ENCODE peak calls at places on chromosome 5, in five cellular contexts. H, E, D, T and K are unnamed samples.
A peak's percentile ranks its signal among the peaks of the same experiment; 100 is the strongest.

GRCh38 chr5:26553079-26553478 is 485.3 kb downstream of the CDH9 start:
- DNase-seq in H (no peak), E (no peak), D (no peak), T (no peak), K (no peak)

GRCh38 chr5:164497665-164498064 is 992.2 kb downstream of the MAT2B start:
- DNase-seq in H (no peak), E (no peak), D (no peak), T (no peak), K (no peak)

GRCh38 chr5:79984363-79984762 is 6.7 kb downstream of the MTX3 start:
- DNase-seq in H (no peak), E (no peak), D (no peak), T (no peak), K (no peak)

GRCh38 chr5:72464071-72464470 is 43.1 kb downstream of the ZNF366 start:
- DNase-seq in H (no peak), E (no peak), D (no peak), T (no peak), K (no peak)

GRCh38 chr5:129899454-129899853 is 4.8 kb upstream of the CHSY3 start:
- DNase-seq in H (no peak), E (no peak), D (no peak), T (no peak), K (no peak)

GRCh38 chr5:33321026-33321425 is 119.7 kb upstream of the TARS1 start:
- DNase-seq in H (no peak), E (no peak), D (no peak), T (no peak), K (no peak)

GRCh38 chr5:151886741-151887261 is 37.9 kb downstream of the GLRA1 start:
- DNase-seq in H (no peak), E (no peak), D (no peak), T (no peak), K (no peak)

GRCh38 chr5:59430066-59430702 is 463.3 kb downstream of the PDE4D start:
- DNase-seq in H (no peak), E (no peak), D (no peak), T (no peak), K (no peak)

GRCh38 chr5:135433626-135434426 is 13.3 kb downstream of the DCANP1 start:
- DNase-seq in H (no peak), E (no peak), D (peak; percentile 58), T (peak; percentile 34), K (peak; percentile 11)

GRCh38 chr5:179265529-179266290 is 79.6 kb downstream of the ADAMTS2 start:
- DNase-seq in H (no peak), E (no peak), D (no peak), T (no peak), K (peak; percentile 52)

GRCh38 chr5:134146651-134147544 is 29.9 kb downstream of the SKP1 start:
- DNase-seq in H (no peak), E (no peak), D (no peak), T (no peak), K (no peak)

GRCh38 chr5:134151723-134152122 is 25.0 kb downstream of the SKP1 start:
- DNase-seq in H (no peak), E (no peak), D (no peak), T (no peak), K (no peak)

GRCh38 chr5:134148316-134148715 is 28.4 kb downstream of the SKP1 start:
- DNase-seq in H (no peak), E (no peak), D (no peak), T (no peak), K (no peak)

GRCh38 chr5:134149571-134150303 is 27.0 kb downstream of the SKP1 start:
- DNase-seq in H (no peak), E (no peak), D (peak; percentile 94), T (no peak), K (no peak)

GRCh38 chr5:134148986-134149539 is 27.7 kb downstream of the SKP1 start:
- DNase-seq in H (no peak), E (no peak), D (peak; percentile 17), T (no peak), K (no peak)
- H3K79me2 ChIP-seq in H (peaks cover 50% of the 10 kb centered on the region), E (no peaks in the 10 kb centered on the region), D (peaks cover 13% of the 10 kb centered on the region), T (peaks cover 27% of the 10 kb centered on the region), K (peaks cover 17% of the 10 kb centered on the region)

DNA sequence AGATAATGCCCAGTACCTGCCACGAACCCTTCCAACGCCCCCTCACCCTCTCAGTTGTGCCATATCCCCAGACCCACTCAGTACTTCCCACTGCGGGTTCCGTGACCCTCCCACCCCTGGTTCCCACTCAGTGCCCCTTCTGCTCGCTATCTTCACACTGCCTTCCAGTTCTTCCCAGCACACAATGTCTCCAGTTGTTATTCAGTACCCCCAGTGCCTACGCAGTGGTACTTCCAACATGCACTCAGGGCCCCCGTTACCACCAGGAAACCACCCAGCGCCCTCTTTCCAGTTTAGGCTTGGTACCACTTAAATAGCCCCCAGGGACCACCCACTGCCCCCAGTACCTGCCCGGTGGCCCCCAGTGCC is 30.6 kb upstream of the PSD2 start:
- DNase-seq in H (no peak), E (no peak), D (no peak), T (no peak), K (no peak)
- TF ChIP-seq EZH2 in H (no peak), E (no peak), D (no peak), T (no peak), K (no peak)

DNA sequence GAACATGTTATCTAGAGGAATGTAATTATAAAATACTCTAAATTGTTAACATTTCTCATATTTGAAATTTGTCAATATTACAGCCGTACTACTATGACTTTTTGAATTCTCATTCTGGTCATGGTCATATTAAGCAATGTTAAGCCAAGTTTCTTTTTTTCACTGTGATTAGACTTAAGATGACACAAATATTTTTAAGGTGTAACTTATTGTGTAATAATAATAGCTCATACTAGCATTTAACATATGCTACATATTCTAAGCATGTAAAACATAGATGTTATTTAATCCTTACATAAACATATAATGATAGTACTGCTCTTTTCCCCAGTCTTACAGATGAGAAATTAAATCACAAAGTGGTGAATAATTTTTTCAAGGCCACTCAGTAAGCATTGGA is 35.9 kb upstream of the LRRC70 start:
- DNase-seq in H (no peak), E (no peak), D (no peak), T (no peak), K (no peak)
- TF ChIP-seq REST in H (no peak), E (no peak), D (no peak), T (no peak), K (no peak)

GRCh38 chr5:159030357-159030756 is 69.4 kb downstream of the EBF1 start:
- DNase-seq in H (no peak), E (no peak), D (no peak), T (no peak), K (peak; percentile 57)
- H3K79me2 ChIP-seq in H (no peaks in the 10 kb centered on the region), E (peaks cover 21% of the 10 kb centered on the region), D (no peaks in the 10 kb centered on the region), T (no peaks in the 10 kb centered on the region), K (no peaks in the 10 kb centered on the region)

GRCh38 chr5:159095218-159095617 is 4.5 kb downstream of the EBF1 start:
- DNase-seq in H (no peak), E (no peak), D (no peak), T (no peak), K (peak; percentile 68)
- TF ChIP-seq EZH2 in H (no peak), E (no peak), D (no peak), T (no peak), K (peak; percentile 40)

DNA sequence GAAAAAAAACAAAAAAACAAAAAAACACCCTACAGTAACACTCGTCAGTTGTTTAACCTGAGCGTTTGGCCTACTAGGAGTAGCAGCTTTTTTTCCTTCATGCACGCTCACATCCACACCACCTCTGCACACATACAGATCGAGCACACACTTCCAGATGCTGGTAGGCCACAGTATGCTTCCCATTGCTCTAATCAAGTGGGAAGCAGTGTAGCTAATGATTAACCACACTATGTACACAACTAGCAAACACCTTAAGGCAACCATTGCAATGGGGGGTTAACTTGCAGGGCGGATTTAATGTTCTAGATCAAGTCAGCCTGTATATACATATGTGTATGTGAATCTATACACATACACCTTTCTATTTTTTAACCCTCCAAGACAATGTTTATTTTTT is 65.5 kb upstream of the GLRX start:
- DNase-seq in H (no peak), E (no peak), D (peak; percentile 74), T (no peak), K (no peak)
- TF ChIP-seq REST in H (no peak), E (no peak), D (no peak), T (no peak), K (no peak)